ENCODE peak calls at places on chromosomes 2 and 18, in five cellular contexts. S is endodermal cell, P is tibial nerve, V is GM23248, U is psoas muscle. F is an unnamed sample.

GRCh38 chr2:38712871-38713270 is 38.3 kb downstream of the SRSF7 start:
- DNase-seq in V (peak; percentile 39), U (no peak), S (no peak), P (no peak), F (no peak)

GRCh38 chr18:60331890-60332289 is 40.7 kb downstream of the MC4R start:
- DNase-seq in P (no peak), S (no peak), U (no peak), V (no peak), F (no peak)

GRCh38 chr2:144414324-144414845 is 105.5 kb downstream of the ZEB2 start:
- DNase-seq in P (no peak), S (no peak), V (peak; percentile 95), U (peak; percentile 31), F (peak; percentile 75)

GRCh38 chr2:176636376-176636775 is 367.1 kb downstream of the MTX2 start:
- DNase-seq in V (peak; percentile 32), P (no peak), U (no peak), S (no peak), F (no peak)

GRCh38 chr2:186274936-186275575 is 211.0 kb upstream of the ZC3H15 start:
- DNase-seq in S (peak; percentile 50), V (peak; percentile 58), P (no peak), U (no peak), F (no peak)

GRCh38 chr2:203469554-203469953 is 65.5 kb downstream of the RAPH1 start:
- DNase-seq in S (no peak), P (no peak), U (no peak), V (no peak), F (no peak)

GRCh38 chr2:102268529-102269524 is 42.5 kb upstream of the IL1RL1 start:
- DNase-seq in S (no peak), U (no peak), P (no peak), V (peak; percentile 74), F (no peak)

GRCh38 chr18:75937306-75937705 is 509.8 kb upstream of the SMIM21 start:
- DNase-seq in P (no peak), U (no peak), V (no peak), S (no peak), F (no peak)

GRCh38 chr2:23788100-23788499 is 138.8 kb downstream of the ATAD2B start:
- DNase-seq in S (no peak), V (no peak), P (no peak), U (no peak), F (no peak)

GRCh38 chr18:55322176-55322735 is 265.7 kb downstream of the TCF4 start:
- DNase-seq in U (peak; percentile 90), S (peak; percentile 87), V (peak; percentile 94), P (peak; percentile 87), F (peak; percentile 86)

GRCh38 chr2:128591841-128592822 is 273.5 kb upstream of the HS6ST1 start:
- DNase-seq in U (no peak), V (no peak), P (no peak), S (no peak), F (peak; percentile 42)

GRCh38 chr2:63300835-63301234 is 250.2 kb downstream of the OTX1 start:
- DNase-seq in U (no peak), P (no peak), S (peak; percentile 48), V (no peak), F (no peak)

GRCh38 chr18:35371412-35372195 is 5.5 kb downstream of the ZNF396 start:
- DNase-seq in U (no peak), V (peak; percentile 88), P (no peak), S (no peak), F (no peak)

GRCh38 chr2:62201307-62201706 is 5.4 kb downstream of the B3GNT2 start:
- DNase-seq in V (peak; percentile 42), S (no peak), P (no peak), U (no peak), F (no peak)

GRCh38 chr2:127422631-127423475 is 4.6 kb downstream of the PROC start:
- DNase-seq in P (no peak), V (peak; percentile 39), U (no peak), S (peak; percentile 85), F (peak; percentile 54)

GRCh38 chr2:134657650-134658250 is 61.0 kb downstream of the TMEM163 start:
- DNase-seq in S (peak; percentile 78), U (no peak), P (no peak), V (peak; percentile 30), F (no peak)

DNA sequence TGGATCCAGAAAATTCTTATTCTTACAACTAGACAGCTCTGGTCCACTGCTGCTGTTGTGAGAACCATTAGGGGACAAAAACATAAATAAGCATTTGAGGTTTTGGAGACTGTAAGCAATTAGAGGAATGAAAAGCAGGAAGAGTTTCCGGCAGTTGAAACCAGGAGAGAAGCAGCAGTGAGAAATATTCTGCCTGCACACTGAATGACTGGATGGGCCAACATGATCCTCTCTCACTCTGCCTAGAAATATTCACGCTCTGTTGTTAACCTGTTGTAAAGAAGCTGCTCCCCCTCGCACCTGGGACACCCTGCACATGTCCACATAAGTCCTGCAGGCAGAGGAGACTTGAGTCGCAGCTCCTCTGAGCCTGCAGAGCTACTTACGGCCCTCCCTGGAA is 60.4 kb upstream of the RNF152 start:
- DNase-seq in P (no peak), U (no peak), V (no peak), S (no peak), F (no peak)
- H3K27ac ChIP-seq in P (no peak overlapping the region), U (no peak overlapping the region), V (no peak overlapping the region), S (no peak overlapping the region), F (no peak overlapping the region)

DNA sequence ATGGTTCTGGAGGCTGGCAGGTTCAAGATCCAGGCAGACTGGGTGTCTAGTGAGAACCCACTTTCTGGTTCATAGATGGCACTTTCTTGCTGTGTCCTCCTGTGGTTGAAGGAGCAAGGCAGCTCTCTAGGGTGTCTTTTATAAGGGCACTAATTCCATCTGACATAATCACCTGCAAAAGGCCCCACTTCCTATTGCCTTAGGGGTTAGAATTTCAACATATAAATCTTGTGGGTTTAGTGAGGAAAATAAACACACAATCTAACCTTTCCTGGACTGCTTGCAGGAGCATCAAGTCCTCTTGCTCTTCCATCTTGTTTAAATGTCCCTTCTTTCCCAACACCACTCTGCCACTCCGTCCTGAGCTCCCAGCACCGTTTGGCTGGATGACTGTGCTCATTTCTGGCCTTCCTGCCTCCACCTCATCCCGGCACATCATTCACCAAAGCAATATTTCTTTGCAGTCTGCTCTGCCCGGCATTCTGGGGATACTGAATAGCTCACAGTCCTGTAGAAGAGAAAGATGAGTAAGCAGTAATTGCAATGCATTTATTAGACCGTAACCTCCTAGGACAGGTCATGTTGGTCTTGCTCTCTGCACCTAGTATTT is 247.9 kb downstream of the BCL2 start:
- DNase-seq in U (no peak), S (no peak), V (no peak), P (no peak), F (no peak)
- H3K27ac ChIP-seq in U (no peak overlapping the region), S (no peak overlapping the region), V (no peak overlapping the region), P (no peak overlapping the region), F (no peak overlapping the region)

DNA sequence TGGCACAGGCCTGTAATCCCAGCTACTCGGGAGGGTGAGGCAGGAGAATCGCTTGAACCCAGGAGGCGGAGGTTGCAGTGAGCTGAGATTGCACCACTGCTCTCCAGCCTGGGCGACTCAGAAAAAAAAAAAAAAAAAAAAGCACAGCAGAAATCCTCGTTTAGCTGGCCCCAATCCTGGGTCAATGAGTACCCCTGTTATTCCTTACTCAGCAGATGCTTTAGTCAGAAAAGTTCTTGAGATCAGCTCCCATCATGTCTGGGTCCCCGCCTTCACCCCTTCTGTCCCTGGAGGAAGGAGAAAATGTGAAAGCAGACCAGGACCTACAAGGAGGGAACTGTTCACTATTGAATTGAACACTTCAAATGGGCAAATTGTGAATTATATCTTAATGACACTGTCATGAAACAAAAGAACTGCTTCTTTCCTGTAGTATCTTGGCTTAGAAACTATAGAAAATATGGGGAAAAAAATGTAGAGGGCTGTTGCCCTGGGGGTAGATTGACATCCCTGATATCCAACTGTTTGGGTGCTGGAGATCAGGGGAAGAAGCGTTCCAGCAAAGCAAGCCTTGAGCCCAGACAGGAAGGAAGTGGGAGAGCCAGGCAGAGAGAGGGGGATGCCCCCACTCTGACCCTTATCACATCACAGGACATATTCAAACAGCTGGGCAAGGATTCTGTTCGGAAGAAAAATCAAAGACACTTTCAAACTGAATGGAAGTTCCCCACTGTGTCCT is 16.6 kb upstream of the KCNG3 start:
- DNase-seq in V (no peak), U (no peak), S (no peak), P (no peak), F (no peak)
- H3K27ac ChIP-seq in V (no peak overlapping the region), U (no peak overlapping the region), S (no peak overlapping the region), P (no peak overlapping the region), F (no peak overlapping the region)

GRCh38 chr2:233966388-233966787 is 49.2 kb downstream of the TRPM8 start:
- DNase-seq in P (no peak), V (peak; percentile 14), U (no peak), S (no peak), F (no peak)
- H3K27ac ChIP-seq in P (no peak overlapping the region), V (no peak overlapping the region), U (no peak overlapping the region), S (no peak overlapping the region), F (no peak overlapping the region)

DNA sequence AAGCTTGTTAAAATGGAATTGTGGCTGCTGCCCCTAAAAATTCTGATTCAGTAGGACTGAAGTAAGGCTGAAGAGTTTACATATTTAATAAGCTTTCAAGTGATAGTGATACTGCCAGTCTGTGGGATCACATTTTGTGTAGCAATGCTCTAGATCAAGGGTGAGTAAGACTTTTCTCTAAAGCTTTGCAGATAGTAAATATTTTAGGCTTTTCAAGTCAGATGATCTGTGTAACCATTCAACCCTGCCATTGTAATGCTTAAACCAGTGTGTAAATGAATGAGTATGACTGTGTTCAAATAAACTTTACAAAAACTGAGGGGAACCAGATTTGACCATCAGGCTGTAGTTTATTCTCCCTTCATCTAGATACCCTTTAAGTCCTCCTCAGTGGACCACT is 92.7 kb downstream of the PIK3C3 start:
- DNase-seq in U (no peak), S (no peak), V (peak; percentile 59), P (no peak), F (no peak)
- H3K27ac ChIP-seq in U (no peak overlapping the region), S (no peak overlapping the region), V (peak overlapping the region; percentile 85), P (no peak overlapping the region), F (no peak overlapping the region)

DNA sequence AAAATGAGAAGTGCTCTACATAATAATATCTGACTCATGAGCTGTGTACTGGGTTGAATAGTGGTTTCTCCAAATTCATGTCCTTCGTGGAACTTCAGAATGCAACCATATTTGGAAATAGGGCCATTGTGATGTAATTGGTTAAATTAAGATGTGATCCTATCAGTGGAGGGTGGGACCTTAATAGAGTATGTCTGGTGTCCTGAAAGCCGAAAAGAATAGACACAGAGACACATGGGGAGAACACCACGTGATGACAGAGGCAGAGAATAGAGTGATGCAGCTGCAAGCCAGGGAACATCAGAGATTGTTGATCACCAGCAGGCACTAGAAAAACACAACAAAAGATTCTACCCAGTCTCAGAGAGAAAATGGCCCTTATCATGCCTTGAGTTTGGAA is 310.1 kb downstream of the EXOC6B start:
- DNase-seq in U (no peak), V (peak; percentile 9), S (no peak), P (no peak), F (no peak)
- H3K27ac ChIP-seq in U (no peak overlapping the region), V (no peak overlapping the region), S (no peak overlapping the region), P (no peak overlapping the region), F (no peak overlapping the region)